ENCODE peak calls at places on chromosomes 16 and 17, in nine cellular contexts. D is GM20000, Y is choroid plexus epithelial cell, S is body of pancreas, U is tibial nerve, V is neural progenitor cell, K is endothelial cell, N is HCT116, T is tibial artery. I is an unnamed sample.

GRCh38 chr17:17412331-17412730 is 64.5 kb upstream of the MED9 start:
- DNase-seq in U (no peak), N (no peak), V (no peak), T (no peak), D (no peak), S (no peak), Y (peak), K (no peak), I (no peak)

GRCh38 chr16:22369221-22369811 is 5.1 kb downstream of the CDR2 start:
- DNase-seq in D (no peak), T (no peak), U (no peak), K (no peak), S (no peak), Y (peak), N (no peak), V (no peak), I (no peak)

GRCh38 chr17:7217113-7217987 is 2.3 kb downstream of the DLG4 start:
- DNase-seq in Y (peak), D (peak), V (peak), S (peak), N (no peak), U (no peak), K (peak), T (no peak), I (peak)

GRCh38 chr16:50802958-50803357 is 61.1 kb downstream of the CYLD start:
- DNase-seq in T (no peak), N (no peak), U (no peak), D (no peak), S (no peak), Y (no peak), V (no peak), K (no peak), I (no peak)

GRCh38 chr16:89557230-89557935 is 3.1 kb upstream of the RPL13 start:
- DNase-seq in Y (peak), N (peak), T (no peak), U (peak), K (peak), D (peak), V (peak), S (peak), I (peak)

GRCh38 chr17:41657936-41658335 is 30.7 kb upstream of the EIF1 start:
- DNase-seq in D (no peak), T (no peak), Y (no peak), N (no peak), S (no peak), V (no peak), U (no peak), K (no peak), I (no peak)

GRCh38 chr16:3519581-3519980 is 18.8 kb downstream of the CLUAP1 start:
- DNase-seq in N (no peak), S (no peak), D (no peak), Y (peak), T (no peak), V (no peak), K (no peak), U (no peak), I (no peak)

GRCh38 chr17:62681939-62682381 is 54.5 kb downstream of the MRC2 start:
- DNase-seq in D (no peak), V (no peak), T (no peak), N (no peak), Y (no peak), U (no peak), K (no peak), S (no peak), I (no peak)

GRCh38 chr16:10181196-10182162 is 749 bp downstream of the GRIN2A start:
- DNase-seq in U (no peak), K (peak), N (peak), T (peak), V (peak), Y (peak), S (peak), D (peak), I (peak)

GRCh38 chr17:9956474-9957131 is 51.5 kb upstream of the RCVRN start:
- DNase-seq in T (no peak), Y (no peak), U (no peak), V (no peak), D (no peak), N (no peak), S (no peak), K (no peak), I (no peak)

GRCh38 chr17:65163990-65164495 is 26.9 kb downstream of the RGS9 start:
- DNase-seq in V (no peak), N (peak), U (no peak), K (no peak), D (peak), Y (peak), T (no peak), S (peak), I (peak)

GRCh38 chr17:33463887-33464286 is 170.8 kb upstream of the ASIC2 start:
- DNase-seq in D (no peak), U (no peak), K (no peak), N (no peak), S (no peak), Y (no peak), V (no peak), T (no peak), I (no peak)

GRCh38 chr16:89308391-89309333 is 91.2 kb downstream of the ZNF778 start:
- DNase-seq in N (no peak), U (no peak), S (no peak), V (peak), K (peak), T (no peak), D (no peak), Y (no peak), I (no peak)

GRCh38 chr16:68275611-68276191 is 11.4 kb downstream of the SLC7A6 start:
- DNase-seq in D (peak), S (no peak), N (no peak), Y (no peak), T (no peak), K (no peak), V (no peak), U (no peak), I (peak)

GRCh38 chr16:11014159-11014558 is 69.8 kb downstream of the CLEC16A start:
- DNase-seq in Y (peak), D (no peak), K (no peak), V (no peak), T (no peak), U (no peak), N (no peak), S (no peak), I (no peak)

GRCh38 chr17:37293770-37294169 is 82.0 kb upstream of the C17orf78 start:
- DNase-seq in V (no peak), U (no peak), Y (no peak), N (no peak), S (no peak), K (no peak), T (no peak), D (no peak), I (no peak)

GRCh38 chr17:75153854-75154194 is 488 bp downstream of the JPT1 start:
- DNase-seq in T (peak), N (no peak), Y (no peak), D (no peak), V (no peak), K (peak), U (no peak), S (peak), I (peak)

GRCh38 chr16:1470543-1471251 is 4.1 kb downstream of the CLCN7 start:
- DNase-seq in Y (peak), K (no peak), N (no peak), U (no peak), T (no peak), V (no peak), S (no peak), D (no peak), I (no peak)

GRCh38 chr16:12587170-12587569 is 216.5 kb downstream of the CPPED1 start:
- DNase-seq in K (no peak), D (no peak), Y (no peak), U (no peak), V (no peak), S (no peak), T (peak), N (no peak), I (no peak)

GRCh38 chr16:11439216-11439615 is 94.0 kb downstream of the RMI2 start:
- DNase-seq in Y (no peak), V (no peak), N (no peak), U (no peak), T (no peak), K (no peak), S (no peak), D (no peak), I (no peak)

GRCh38 chr17:41863074-41863843 is 2.0 kb downstream of the KLHL11 start:
- DNase-seq in T (no peak), N (no peak), V (peak), S (no peak), K (no peak), U (no peak), D (no peak), Y (no peak), I (no peak)

GRCh38 chr17:681738-682137 is 32.9 kb downstream of the VPS53 start:
- DNase-seq in T (no peak), S (no peak), D (no peak), Y (peak), V (peak), K (no peak), U (no peak), N (no peak), I (no peak)

GRCh38 chr16:57537596-57538234 is 1.3 kb upstream of the CCDC102A start:
- DNase-seq in K (no peak), D (peak), S (no peak), N (no peak), V (no peak), Y (no peak), U (no peak), T (peak), I (peak)

GRCh38 chr17:3885271-3885670 is 7.6 kb downstream of the CAMKK1 start:
- DNase-seq in D (no peak), V (no peak), Y (peak), K (no peak), N (no peak), T (no peak), U (no peak), S (no peak), I (no peak)

GRCh38 chr17:64459284-64459747 is 10.4 kb downstream of the MILR1 start:
- DNase-seq in U (no peak), V (no peak), K (no peak), N (peak), S (no peak), Y (peak), T (no peak), D (no peak), I (no peak)

GRCh38 chr16:80273635-80274538 is 266.9 kb upstream of the DYNLRB2 start:
- DNase-seq in V (no peak), N (no peak), T (no peak), S (no peak), D (no peak), U (no peak), K (no peak), Y (peak), I (no peak)

GRCh38 chr16:69567031-69567680 is 1.4 kb downstream of the NFAT5 start:
- DNase-seq in T (no peak), D (peak), U (no peak), Y (peak), N (no peak), K (peak), V (no peak), S (peak), I (peak)

GRCh38 chr16:23362460-23363317 is 60.6 kb downstream of the SCNN1B start:
- DNase-seq in D (no peak), N (no peak), Y (no peak), K (no peak), V (no peak), T (no peak), S (peak), U (peak), I (no peak)

GRCh38 chr17:60704170-60704569 is 26.5 kb downstream of the BCAS3 start:
- DNase-seq in Y (no peak), K (no peak), N (no peak), S (no peak), T (no peak), D (no peak), V (no peak), U (no peak), I (no peak)

GRCh38 chr17:60695960-60696359 is 18.3 kb downstream of the BCAS3 start:
- DNase-seq in V (no peak), N (no peak), U (no peak), T (no peak), Y (no peak), D (no peak), K (no peak), S (no peak), I (no peak)

DNA sequence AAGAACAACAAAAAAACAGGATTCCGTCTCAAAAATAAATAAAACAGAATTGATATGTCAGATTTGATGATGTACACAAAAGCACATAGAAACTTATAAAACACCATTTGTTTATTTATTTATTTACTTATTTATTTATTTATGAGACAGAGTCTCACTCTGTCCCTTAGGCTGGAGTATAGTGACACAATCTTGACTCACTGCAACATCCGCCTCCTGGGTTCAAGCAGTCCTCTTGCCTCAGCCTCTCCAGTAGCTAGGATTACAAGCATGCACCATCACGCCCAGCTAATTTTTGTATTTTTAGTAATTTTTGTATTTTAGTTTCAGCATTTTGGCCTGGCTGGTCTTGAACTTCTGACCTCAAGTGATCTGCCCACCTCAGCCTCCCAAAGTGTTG is 21.4 kb downstream of the BCAS3 start:
- DNase-seq in N (no peak), U (no peak), D (no peak), K (no peak), T (no peak), Y (no peak), V (no peak), S (no peak), I (no peak)
- TF ChIP-seq CTCF in N (no peak), U (no peak), D (no peak), K (no peak), T (no peak), Y (no peak), V (no peak), S (no peak), I (no peak)

GRCh38 chr17:66976379-66976663 is 11.8 kb downstream of the CACNG4 start:
- DNase-seq in U (no peak), T (no peak), S (no peak), D (no peak), K (no peak), V (no peak), N (no peak), Y (no peak), I (no peak)
- TF ChIP-seq CTCF in U (no peak), T (no peak), S (no peak), D (no peak), K (no peak), V (no peak), N (no peak), Y (no peak), I (no peak)

GRCh38 chr17:77604301-77605031 is 354.0 kb upstream of the TNRC6C start:
- DNase-seq in T (peak), U (no peak), N (no peak), V (no peak), D (no peak), Y (no peak), S (no peak), K (no peak), I (no peak)

GRCh38 chr17:77606146-77606864 is 352.2 kb upstream of the TNRC6C start:
- DNase-seq in V (no peak), N (no peak), Y (no peak), K (no peak), T (no peak), S (no peak), U (no peak), D (no peak), I (no peak)

GRCh38 chr17:77607606-77608005 is 350.9 kb upstream of the TNRC6C start:
- DNase-seq in U (no peak), V (no peak), T (no peak), K (no peak), S (no peak), Y (no peak), N (no peak), D (no peak), I (no peak)

GRCh38 chr17:77608431-77608830 is 350.1 kb upstream of the TNRC6C start:
- DNase-seq in S (no peak), T (no peak), U (no peak), D (no peak), K (no peak), N (no peak), V (no peak), Y (no peak), I (no peak)

DNA sequence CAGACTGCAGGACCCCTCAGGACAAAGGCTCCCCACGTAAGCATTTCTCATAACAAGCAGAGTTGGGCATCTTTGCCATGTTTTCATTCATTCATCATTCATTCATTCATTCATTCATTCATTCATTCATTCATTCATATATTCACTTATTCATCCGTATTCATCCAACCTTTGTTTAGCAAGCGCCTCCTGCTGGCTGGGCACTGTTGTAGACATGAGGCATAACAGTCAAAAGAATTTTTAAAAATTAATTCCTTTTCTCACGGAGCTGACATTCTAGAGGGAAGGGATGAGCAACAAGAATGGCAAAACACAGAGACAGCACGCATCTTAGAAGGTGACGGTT is 351.7 kb upstream of the TNRC6C start:
- DNase-seq in Y (no peak), N (no peak), D (no peak), V (no peak), K (no peak), T (no peak), S (no peak), U (no peak), I (no peak)
- TF ChIP-seq CTCF in Y (peak), N (peak), D (no peak), V (no peak), K (no peak), T (no peak), S (no peak), U (no peak), I (no peak)

DNA sequence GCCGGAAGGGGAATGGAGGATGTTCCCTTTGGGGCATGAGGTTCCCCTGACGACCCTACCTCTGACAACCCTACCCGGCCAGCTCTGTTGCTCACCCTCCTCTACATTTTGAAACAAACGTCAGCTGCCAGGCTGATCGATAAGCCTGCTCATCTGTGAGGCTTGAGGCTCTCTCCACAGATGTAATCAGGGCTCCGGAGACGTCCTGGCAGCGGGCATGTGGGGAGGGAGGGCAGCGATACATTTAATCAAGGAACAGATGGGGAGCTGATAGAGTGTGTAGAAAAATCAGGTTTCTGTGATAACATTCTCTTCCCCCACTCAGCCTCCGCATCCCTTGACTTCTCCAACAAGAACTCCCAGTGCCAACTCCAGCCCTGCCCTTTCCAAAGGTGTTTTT is 212.3 kb upstream of the SDK2 start:
- DNase-seq in D (no peak), T (no peak), U (no peak), K (no peak), S (no peak), Y (no peak), N (no peak), V (no peak), I (no peak)
- TF ChIP-seq CTCF in D (no peak), T (no peak), U (no peak), K (no peak), S (no peak), Y (no peak), N (no peak), V (no peak), I (no peak)

DNA sequence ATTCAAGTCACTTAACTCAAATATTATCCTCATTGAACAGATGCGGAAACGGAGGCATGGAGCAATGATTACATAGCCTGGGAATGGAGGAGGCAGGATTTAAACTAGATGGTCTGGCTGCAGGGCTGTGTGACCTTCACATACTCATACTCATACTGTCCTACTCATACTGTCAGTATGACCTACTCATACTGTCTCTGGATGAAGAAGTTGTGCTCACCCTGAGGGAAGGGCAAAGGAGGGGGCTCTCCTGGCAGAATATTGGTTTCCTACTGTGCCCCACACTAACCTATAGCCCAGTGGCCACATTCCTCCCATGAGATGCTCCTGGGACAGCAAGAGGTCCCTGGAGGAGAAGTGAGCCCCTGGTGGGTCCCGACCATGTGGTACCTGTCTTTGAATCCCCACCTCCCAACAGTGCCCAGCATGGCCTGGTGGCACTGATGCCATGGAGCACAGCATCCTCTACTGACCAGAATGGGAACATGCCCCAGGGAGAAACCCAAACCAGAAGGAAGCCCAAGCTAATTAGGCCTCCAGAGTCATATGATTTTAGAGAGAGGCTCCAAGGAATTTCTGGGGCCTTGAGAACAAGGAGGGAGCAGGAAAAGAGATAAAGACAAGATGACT is 197.3 kb upstream of the SDK2 start:
- DNase-seq in D (no peak), S (no peak), K (peak), N (no peak), T (no peak), U (no peak), Y (peak), V (peak), I (no peak)
- TF ChIP-seq CTCF in D (no peak), S (peak), K (peak), N (peak), T (no peak), U (peak), Y (peak), V (peak), I (peak)

DNA sequence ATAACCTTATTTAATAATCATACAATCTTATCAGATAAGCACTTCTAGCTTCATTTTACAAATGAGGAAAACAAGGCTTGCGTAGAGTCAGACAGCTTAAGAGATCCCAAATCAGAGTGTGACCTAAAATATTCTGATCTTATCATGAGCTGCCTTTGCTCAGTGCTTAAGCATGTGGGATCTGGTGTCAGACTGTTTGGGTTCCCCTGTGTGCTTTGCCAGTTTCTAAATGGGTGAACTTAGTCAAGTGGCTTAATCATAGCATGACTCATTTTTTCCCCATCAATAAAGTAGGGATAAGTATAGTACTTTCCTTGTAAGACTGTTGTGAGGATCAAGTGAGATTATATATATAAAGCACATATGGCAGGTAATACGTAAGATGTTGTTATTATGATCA is 612.6 kb upstream of the C16orf82 start:
- DNase-seq in U (no peak), S (no peak), K (no peak), T (no peak), N (no peak), D (no peak), Y (no peak), V (no peak), I (no peak)
- TF ChIP-seq CTCF in U (no peak), S (no peak), K (no peak), T (no peak), N (no peak), D (no peak), Y (no peak), V (no peak), I (no peak)

GRCh38 chr17:4897785-4898184 is 1.6 kb upstream of the C17orf107 start:
- DNase-seq in Y (no peak), S (no peak), V (no peak), D (no peak), N (no peak), K (no peak), U (no peak), T (no peak), I (no peak)

GRCh38 chr17:4897198-4897657 is 2.1 kb upstream of the C17orf107 start:
- DNase-seq in T (no peak), U (no peak), Y (no peak), D (no peak), K (no peak), V (no peak), S (no peak), N (no peak), I (no peak)

GRCh38 chr17:4895121-4895520 is 4.2 kb upstream of the C17orf107 start:
- DNase-seq in K (no peak), S (no peak), N (no peak), U (no peak), V (no peak), Y (no peak), T (no peak), D (no peak), I (no peak)

GRCh38 chr17:4895676-4896331 is 3.5 kb upstream of the C17orf107 start:
- DNase-seq in Y (no peak), S (no peak), N (no peak), T (no peak), U (no peak), K (peak), D (no peak), V (peak), I (no peak)

GRCh38 chr17:4896332-4897197 is 2.8 kb upstream of the C17orf107 start:
- DNase-seq in T (no peak), K (no peak), S (no peak), D (no peak), Y (no peak), V (no peak), N (no peak), U (no peak), I (no peak)
- TF ChIP-seq CTCF in T (no peak), K (no peak), S (no peak), D (no peak), Y (no peak), V (no peak), N (no peak), U (no peak), I (no peak)